ENCODE peak calls at places on chromosome 20, in five cellular contexts. B is K562, H is A549, T is HepG2, R is IMR-90. C is an unnamed sample.

GRCh38 chr20:8530022-8530421 is 398.0 kb downstream of the PLCB1 start:
- DNase-seq in R (peak; percentile 23), H (no peak), B (no peak), T (no peak), C (no peak)

GRCh38 chr20:329851-330232 is 4.5 kb downstream of the SOX12 start:
- DNase-seq in H (no peak), T (no peak), B (no peak), R (no peak), C (no peak)

GRCh38 chr20:61682998-61683681 is 382.5 kb downstream of the TAF4 start:
- DNase-seq in B (no peak), T (no peak), H (no peak), R (peak; percentile 31), C (no peak)

GRCh38 chr20:272718-273117 is 15.2 kb downstream of the DEFB132 start:
- DNase-seq in R (no peak), H (no peak), T (no peak), B (no peak), C (no peak)

GRCh38 chr20:15836634-15837033 is 736.6 kb downstream of the KIF16B start:
- DNase-seq in B (no peak), R (no peak), H (no peak), T (no peak), C (no peak)

GRCh38 chr20:25226433-25227316 is 21.2 kb upstream of the PYGB start:
- DNase-seq in H (no peak), R (no peak), B (no peak), T (no peak), C (no peak)

GRCh38 chr20:57372581-57373350 is 18.4 kb upstream of the RBM38 start:
- DNase-seq in H (no peak), B (no peak), R (no peak), T (no peak), C (no peak)

GRCh38 chr20:48617481-48617880 is 210.3 kb downstream of the PREX1 start:
- DNase-seq in T (no peak), H (no peak), R (no peak), B (no peak), C (no peak)

GRCh38 chr20:1509237-1509636 is 18.0 kb upstream of the SIRPB2 start:
- DNase-seq in B (peak; percentile 2), H (peak; percentile 26), T (peak; percentile 25), R (peak; percentile 37), C (peak; percentile 33)

GRCh38 chr20:46636981-46637860 is 14.0 kb downstream of the SLC13A3 start:
- DNase-seq in H (no peak), T (peak; percentile 65), B (no peak), R (no peak), C (no peak)

GRCh38 chr20:61583356-61583755 is 331.3 kb downstream of the CDH4 start:
- DNase-seq in H (no peak), R (no peak), T (no peak), B (no peak), C (no peak)

DNA sequence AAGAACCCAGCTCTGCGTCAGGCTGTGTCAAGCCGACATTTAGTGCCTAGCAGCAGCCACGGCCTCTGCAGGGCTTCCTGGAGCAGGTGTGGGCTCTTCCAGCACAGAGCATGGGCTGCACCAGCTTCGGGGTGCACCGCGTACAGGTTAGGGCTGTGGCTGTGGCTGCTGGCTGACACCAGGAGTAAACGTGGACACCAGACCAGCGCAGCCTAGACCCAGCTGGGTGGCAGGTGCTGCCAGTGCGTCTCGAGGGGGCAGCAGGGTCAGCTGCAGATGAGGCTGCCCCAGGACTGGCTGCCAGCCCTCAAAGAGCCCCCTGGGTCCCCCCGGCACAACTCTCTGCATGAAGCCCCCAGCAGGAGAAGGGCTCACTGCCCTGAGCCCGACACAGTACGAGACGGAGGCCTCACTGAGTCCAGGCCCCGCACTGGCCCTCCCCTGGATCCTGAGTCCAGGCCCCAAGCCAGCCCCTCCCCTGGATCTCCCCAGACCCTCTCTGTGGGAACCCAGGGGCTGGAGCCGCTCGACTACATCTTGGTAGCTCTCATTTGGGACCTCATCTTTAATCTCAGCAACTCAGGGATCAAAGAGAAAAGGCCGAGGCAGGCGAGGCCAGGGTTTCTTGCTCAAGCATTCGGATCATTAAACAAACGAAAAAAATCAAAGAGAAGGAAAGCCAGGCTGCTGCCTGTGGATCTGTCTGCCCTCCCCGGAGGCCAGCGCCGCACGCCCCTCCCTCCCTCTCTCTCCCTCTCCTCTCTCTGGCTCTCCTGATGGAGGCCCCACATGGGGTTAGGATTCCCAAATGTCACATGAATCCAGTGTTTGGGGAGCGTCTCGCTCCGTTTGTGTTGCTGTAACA is 6.9 kb upstream of the NKAIN4 start:
- DNase-seq in R (no peak), B (no peak), T (peak; percentile 69), H (no peak), C (no peak)
- TF ChIP-seq BHLHE40 in R (no peak), B (no peak), T (no peak), H (no peak), C (no peak)

GRCh38 chr20:4833074-4833473 is 111.4 kb downstream of the PRND start:
- DNase-seq in T (no peak), H (no peak), B (no peak), R (no peak), C (no peak)

GRCh38 chr20:4837760-4838159 is 116.1 kb downstream of the PRND start:
- DNase-seq in B (no peak), T (no peak), H (no peak), R (no peak), C (no peak)

GRCh38 chr20:4835244-4836177 is 113.8 kb downstream of the PRND start:
- DNase-seq in B (no peak), T (no peak), H (no peak), R (no peak), C (no peak)

GRCh38 chr20:4836935-4837334 is 115.2 kb downstream of the PRND start:
- DNase-seq in B (no peak), T (no peak), R (no peak), H (no peak), C (no peak)

DNA sequence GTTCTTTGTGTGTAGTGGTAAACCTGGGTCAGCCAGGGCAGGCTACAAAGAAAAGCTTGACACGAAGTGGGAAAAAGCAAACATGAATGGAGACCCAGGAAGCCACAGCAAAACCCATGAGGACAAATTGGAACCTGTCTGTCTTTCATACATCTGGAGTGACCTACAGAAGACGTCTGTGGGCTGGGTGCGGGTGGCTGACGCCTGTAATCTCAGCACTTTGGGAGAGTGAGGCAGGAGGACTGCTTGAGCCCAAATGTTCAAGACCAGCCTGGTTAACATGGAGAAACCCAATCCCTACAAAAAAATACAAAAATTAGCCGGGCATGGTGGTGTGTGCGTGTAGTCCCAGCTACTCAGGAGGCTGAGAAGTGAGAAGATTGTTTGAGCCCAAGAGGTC is 114.8 kb downstream of the PRND start:
- DNase-seq in B (no peak), R (no peak), H (no peak), T (no peak), C (no peak)
- TF ChIP-seq BHLHE40 in B (no peak), R (no peak), H (no peak), T (no peak), C (no peak)

GRCh38 chr20:36113566-36114247 is 40.8 kb upstream of the EPB41L1 start:
- DNase-seq in T (no peak), H (no peak), R (no peak), B (no peak), C (no peak)
- TF ChIP-seq BHLHE40 in T (no peak), H (no peak), R (no peak), B (no peak), C (no peak)

GRCh38 chr20:2801459-2801728 is 967 bp upstream of the CPXM1 start:
- DNase-seq in T (no peak), B (no peak), R (no peak), H (no peak), C (no peak)

GRCh38 chr20:2799271-2799670 is 1.2 kb downstream of the CPXM1 start:
- DNase-seq in B (no peak), T (no peak), R (no peak), H (no peak), C (no peak)

GRCh38 chr20:2798814-2799213 is 1.6 kb downstream of the CPXM1 start:
- DNase-seq in T (no peak), R (peak; percentile 10), B (peak; percentile 28), H (no peak), C (no peak)

GRCh38 chr20:2800590-2801458 is at the start of gene CPXM1:
- DNase-seq in H (no peak), B (peak; percentile 74), R (no peak), T (peak; percentile 46), C (no peak)

DNA sequence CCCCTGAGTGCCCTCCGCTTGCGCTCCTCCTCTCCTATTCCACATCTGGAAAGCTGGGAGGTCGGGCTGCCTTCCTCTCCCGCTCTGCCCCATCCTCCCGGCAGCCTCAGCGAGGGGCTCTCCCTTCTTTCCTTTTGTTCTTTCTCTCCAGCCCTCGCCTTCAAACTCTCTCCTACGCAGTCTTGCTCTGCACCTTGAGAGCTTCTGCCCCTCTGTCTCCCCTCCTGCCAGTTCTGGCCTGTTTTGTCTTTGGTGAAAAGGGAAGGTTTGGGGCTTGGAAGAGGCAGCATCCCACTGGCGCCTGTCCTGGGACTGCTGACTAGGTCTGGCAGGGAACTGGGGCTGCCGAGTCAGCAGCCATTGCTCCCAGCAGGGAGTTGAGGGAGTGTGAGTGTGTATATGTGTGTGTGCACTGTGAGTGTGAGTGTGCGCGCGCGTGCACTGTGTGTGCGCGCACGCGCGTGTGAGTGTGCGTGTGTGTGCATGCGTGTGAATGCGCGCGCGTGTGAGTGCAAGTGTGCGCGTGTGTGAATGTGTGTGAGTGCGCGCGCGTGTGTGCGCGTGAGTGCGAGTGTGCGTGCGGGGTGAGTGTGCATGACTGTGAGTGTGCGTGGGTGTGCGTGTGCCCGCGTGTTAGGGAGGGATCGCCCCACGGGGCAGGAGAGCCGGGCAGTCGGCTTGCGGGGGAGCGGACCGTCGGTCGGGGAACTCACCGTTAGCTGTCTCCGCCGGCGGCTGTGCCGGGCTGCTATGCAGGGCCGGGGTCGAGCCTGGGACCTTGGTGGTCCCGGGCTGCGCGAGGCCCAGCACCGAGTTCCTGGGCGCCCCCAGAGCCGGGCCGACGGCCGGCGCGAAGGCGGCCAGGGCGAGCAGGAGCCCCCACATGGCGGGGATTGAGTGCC is 488 bp downstream of the CPXM1 start:
- DNase-seq in R (peak; percentile 7), B (no peak), H (no peak), T (no peak), C (peak; percentile 5)
- TF ChIP-seq BHLHE40 in R (no peak), B (no peak), H (no peak), T (no peak), C (no peak)